ENCODE peak calls at places on chromosomes 4 and X, in seven cellular contexts. J, R, T, H, Q, C and O are unnamed samples.
A peak's percentile ranks its signal among the peaks of the same experiment; 100 is the strongest.

GRCh38 chr4:10737335-10737734 is 52.8 kb upstream of the CLNK start:
- DNase-seq in R (no peak), T (no peak), J (no peak), C (no peak), H (no peak), Q (no peak), O (no peak)

GRCh38 chr4:95027906-95028618 is 270.3 kb downstream of the BMPR1B start:
- DNase-seq in T (no peak), J (no peak), H (no peak), C (no peak), Q (no peak), R (no peak), O (no peak)

GRCh38 chrX:133999013-133999705 is 13.8 kb upstream of the GPC3 start:
- DNase-seq in H (no peak), T (no peak), Q (no peak), R (no peak), C (no peak), J (no peak), O (no peak)

GRCh38 chr4:102843273-102843672 is 15.9 kb upstream of the UBE2D3 start:
- DNase-seq in H (no peak), T (no peak), Q (no peak), J (no peak), R (no peak), C (no peak), O (no peak)

GRCh38 chrX:153765138-153766079 is 1.4 kb downstream of the PLXNB3 start:
- DNase-seq in C (no peak), Q (no peak), J (no peak), R (no peak), H (no peak), T (no peak), O (no peak)

GRCh38 chr4:54268151-54268550 is 39.1 kb downstream of the PDGFRA start:
- DNase-seq in R (no peak), J (no peak), T (no peak), H (no peak), Q (no peak), C (no peak), O (no peak)

GRCh38 chr4:154491731-154492249 is at the start of gene DCHS2:
- DNase-seq in R (peak; percentile 7), T (peak; percentile 48), Q (no peak), C (peak; percentile 14), J (peak; percentile 35), H (no peak), O (no peak)

GRCh38 chrX:136344321-136344720 is 43.6 kb downstream of the ADGRG4 start:
- DNase-seq in C (no peak), Q (no peak), T (no peak), J (no peak), R (no peak), H (no peak), O (no peak)

GRCh38 chr4:54525602-54526001 is 132.2 kb upstream of the KIT start:
- DNase-seq in R (no peak), J (no peak), H (no peak), C (peak; percentile 81), Q (no peak), T (no peak), O (no peak)

GRCh38 chrX:22357621-22358020 is 84.9 kb downstream of the CBLL2 start:
- DNase-seq in H (no peak), T (no peak), C (no peak), R (no peak), Q (no peak), J (no peak), O (no peak)

GRCh38 chrX:129449141-129449540 is 74.1 kb downstream of the SMARCA1 start:
- DNase-seq in J (no peak), Q (no peak), H (no peak), R (no peak), T (no peak), C (no peak), O (no peak)

GRCh38 chr4:167868163-167868562 is 224.2 kb upstream of the ANXA10 start:
- DNase-seq in R (no peak), T (no peak), H (no peak), C (no peak), Q (no peak), J (no peak), O (no peak)

GRCh38 chr4:76219299-76220055 is 5.9 kb upstream of the SCARB2 start:
- DNase-seq in C (no peak), J (no peak), R (no peak), H (no peak), T (no peak), Q (no peak), O (no peak)

GRCh38 chrX:7316280-7316679 is 168.3 kb upstream of the PUDP start:
- DNase-seq in Q (no peak), R (no peak), C (no peak), T (no peak), H (no peak), J (no peak), O (no peak)

GRCh38 chr4:114488301-114488982 is 110.2 kb upstream of the UGT8 start:
- DNase-seq in C (no peak), T (no peak), Q (no peak), R (no peak), J (no peak), H (no peak), O (no peak)